ENCODE peak calls at places on chromosomes 11 and 22, in seven cellular contexts. D is nephron progenitor cell; O is hepatic stellate cell; Q is GM20000; L is Right ventricle myocardium superior; U is activated CD4-positive, alpha-beta T cell treated with anti-CD3 and anti-CD28 coated beads, Interleukin-2, amount 50 U/mL, for 4 hours; C is activated naive CD4-positive, alpha-beta T cell. W is an unnamed sample.

GRCh38 chr11:117671370-117671769 is 125.6 kb downstream of the DSCAML1 start:
- DNase-seq in D (no peak), O (no peak), Q (no peak), L (no peak), U (no peak), C (no peak), W (no peak)

GRCh38 chr11:130762342-130763037 is 153.8 kb downstream of the SNX19 start:
- DNase-seq in D (no peak), O (no peak), Q (no peak), L (no peak), U (no peak), C (no peak), W (peak)

GRCh38 chr11:72519220-72519881 is 85.0 kb upstream of the CLPB start:
- DNase-seq in D (no peak), O (peak), Q (no peak), L (no peak), U (no peak), C (no peak), W (no peak)

GRCh38 chr22:36352775-36353507 is 34.8 kb downstream of the MYH9 start:
- DNase-seq in D (no peak), O (no peak), Q (no peak), L (peak), U (no peak), C (no peak), W (no peak)

GRCh38 chr11:117479372-117479771 is 151.7 kb downstream of the CEP164 start:
- DNase-seq in D (no peak), O (no peak), Q (peak), L (no peak), U (no peak), C (no peak), W (no peak)

GRCh38 chr11:110716361-110716760 is 4.1 kb upstream of the ARHGAP20 start:
- DNase-seq in D (no peak), O (peak), Q (no peak), L (no peak), U (no peak), C (no peak), W (no peak)

GRCh38 chr11:77039491-77040400 is 5.5 kb downstream of the B3GNT6 start:
- DNase-seq in D (peak), O (peak), Q (peak), L (peak), U (no peak), C (no peak), W (no peak)

GRCh38 chr11:29251738-29252137 is 765.1 kb downstream of the KCNA4 start:
- DNase-seq in D (no peak), O (no peak), Q (no peak), L (no peak), U (no peak), C (no peak), W (no peak)

GRCh38 chr11:60563553-60564235 is 48.5 kb downstream of the MS4A13 start:
- DNase-seq in D (no peak), O (no peak), Q (peak), L (no peak), U (no peak), C (no peak), W (no peak)

GRCh38 chr22:45423524-45423923 is 10.0 kb downstream of the RIBC2 start:
- DNase-seq in D (no peak), O (no peak), Q (no peak), L (no peak), U (no peak), C (no peak), W (no peak)

GRCh38 chr22:33024626-33025025 is 33.6 kb downstream of the SYN3 start:
- DNase-seq in D (no peak), O (no peak), Q (no peak), L (no peak), U (no peak), C (no peak), W (no peak)

GRCh38 chr22:49852898-49853894 is at the start of gene ZBED4:
- DNase-seq in D (peak), O (peak), Q (peak), L (peak), U (peak), C (peak), W (peak)

GRCh38 chr11:23903044-23903704 is 593.7 kb upstream of the LUZP2 start:
- DNase-seq in D (no peak), O (peak), Q (no peak), L (no peak), U (no peak), C (no peak), W (no peak)

GRCh38 chr22:17767236-17768065 is 6.8 kb downstream of the BID start:
- DNase-seq in D (no peak), O (no peak), Q (peak), L (no peak), U (peak), C (no peak), W (no peak)

GRCh38 chr11:58493676-58494075 is 14.2 kb downstream of the OR5B21 start:
- DNase-seq in D (no peak), O (peak), Q (no peak), L (no peak), U (no peak), C (no peak), W (no peak)

GRCh38 chr11:61556621-61557020 is 24.3 kb downstream of the SYT7 start:
- DNase-seq in D (no peak), O (no peak), Q (no peak), L (no peak), U (no peak), C (no peak), W (no peak)

GRCh38 chr11:77821349-77821851 is 456 bp downstream of the AAMDC start:
- DNase-seq in D (peak), O (peak), Q (peak), L (peak), U (peak), C (no peak), W (no peak)

GRCh38 chr22:33896801-33897620 is 23.3 kb downstream of the LARGE1 start:
- DNase-seq in D (no peak), O (no peak), Q (peak), L (no peak), U (no peak), C (no peak), W (no peak)

GRCh38 chr11:95697614-95698408 is 91.8 kb downstream of the FAM76B start:
- DNase-seq in D (no peak), O (no peak), Q (no peak), L (no peak), U (no peak), C (no peak), W (no peak)

GRCh38 chr11:80860632-80861031 is 1419.8 kb upstream of the TENM4 start:
- DNase-seq in D (no peak), O (no peak), Q (no peak), L (no peak), U (no peak), C (no peak), W (no peak)

GRCh38 chr22:21632237-21632895 is at the start of gene CCDC116:
- DNase-seq in D (peak), O (no peak), Q (no peak), L (peak), U (peak), C (no peak), W (no peak)

GRCh38 chr11:40425168-40425567 is 1034.3 kb downstream of the LRRC4C start:
- DNase-seq in D (no peak), O (no peak), Q (no peak), L (no peak), U (no peak), C (no peak), W (no peak)

GRCh38 chr11:43748095-43748494 is 67.6 kb downstream of the HSD17B12 start:
- DNase-seq in D (no peak), O (no peak), Q (no peak), L (no peak), U (no peak), C (no peak), W (no peak)

GRCh38 chr11:128837627-128838026 is 29.5 kb downstream of the KCNJ1 start:
- DNase-seq in D (no peak), O (no peak), Q (no peak), L (no peak), U (no peak), C (no peak), W (no peak)

GRCh38 chr11:64355078-64355940 is 3.7 kb upstream of the RPS6KA4 start:
- DNase-seq in D (peak), O (peak), Q (peak), L (peak), U (no peak), C (no peak), W (peak)

GRCh38 chr11:34105079-34105956 is at the start of gene NAT10:
- DNase-seq in D (peak), O (peak), Q (peak), L (peak), U (peak), C (peak), W (peak)

GRCh38 chr11:59666969-59667368 is 1.9 kb downstream of the PATL1 start:
- DNase-seq in D (no peak), O (peak), Q (no peak), L (no peak), U (no peak), C (no peak), W (no peak)

GRCh38 chr11:118998388-118998717 is 415 bp downstream of the CENATAC start:
- DNase-seq in D (no peak), O (no peak), Q (no peak), L (no peak), U (no peak), C (no peak), W (no peak)

GRCh38 chr11:24965780-24966179 is 468.9 kb downstream of the LUZP2 start:
- DNase-seq in D (no peak), O (no peak), Q (no peak), L (no peak), U (no peak), C (no peak), W (no peak)

GRCh38 chr11:78231962-78232459 is 43.3 kb downstream of the USP35 start:
- DNase-seq in D (no peak), O (peak), Q (no peak), L (no peak), U (no peak), C (no peak), W (no peak)

GRCh38 chr11:80414766-80415165 is 973.9 kb upstream of the TENM4 start:
- DNase-seq in D (no peak), O (no peak), Q (no peak), L (no peak), U (no peak), C (no peak), W (no peak)

GRCh38 chr11:126335463-126335760 is 20.1 kb upstream of the ST3GAL4 start:
- DNase-seq in D (no peak), O (no peak), Q (no peak), L (peak), U (no peak), C (no peak), W (no peak)

GRCh38 chr11:113506893-113507292 is 31.7 kb upstream of the DRD2 start:
- DNase-seq in D (no peak), O (no peak), Q (no peak), L (no peak), U (no peak), C (no peak), W (no peak)

GRCh38 chr11:125457814-125458343 is 38.2 kb downstream of the FEZ1 start:
- DNase-seq in D (peak), O (peak), Q (no peak), L (peak), U (no peak), C (no peak), W (no peak)

GRCh38 chr22:36486619-36487384 is 5.4 kb upstream of the TXN2 start:
- DNase-seq in D (peak), O (no peak), Q (no peak), L (no peak), U (peak), C (no peak), W (no peak)

GRCh38 chr22:49909476-49910205 is 8.6 kb downstream of the ALG12 start:
- DNase-seq in D (no peak), O (no peak), Q (no peak), L (no peak), U (no peak), C (no peak), W (no peak)

GRCh38 chr11:118610773-118611432 is 3.5 kb downstream of the PHLDB1 start:
- DNase-seq in D (peak), O (no peak), Q (peak), L (peak), U (peak), C (peak), W (peak)

GRCh38 chr11:62446091-62446490 is 27.3 kb downstream of the SCGB1A1 start:
- DNase-seq in D (no peak), O (no peak), Q (no peak), L (peak), U (no peak), C (no peak), W (no peak)

GRCh38 chr11:74866557-74866956 is 82.3 kb downstream of the XRRA1 start:
- DNase-seq in D (no peak), O (no peak), Q (no peak), L (no peak), U (no peak), C (no peak), W (no peak)